ENCODE peak calls at places on chromosome 16, in nine cellular contexts. One of them, this sample, is unnamed.

GRCh38 chr16:616771-617586 is 13.8 kb upstream of the WFIKKN1 start:
- DNase-seq in CD4-positive, CD25-positive, alpha-beta regulatory T cell: no peak
- DNase-seq in COR-L47: no peak
- DNase-seq in CD8-positive, alpha-beta memory T cell: no peak
- DNase-seq in upper lobe of right lung: peak
- DNase-seq in EL: no peak
- DNase-seq in T47D: no peak
- DNase-seq in stimulated activated naive CD8-positive, alpha-beta T cell treated with anti-CD3 and anti-CD28 coated beads, Interleukin-15, Interleukin-2, amounts not matched to agents 100 U/mL and 50 U/mL, for 24 hours: no peak
- DNase-seq in NCI-H524: no peak
- DNase-seq in this sample: no peak

GRCh38 chr16:30923554-30924085 is at the start of gene FBXL19:
- DNase-seq in upper lobe of right lung: peak
- DNase-seq in CD4-positive, CD25-positive, alpha-beta regulatory T cell: no peak
- DNase-seq in EL: no peak
- DNase-seq in T47D: no peak
- DNase-seq in stimulated activated naive CD8-positive, alpha-beta T cell treated with anti-CD3 and anti-CD28 coated beads, Interleukin-15, Interleukin-2, amounts not matched to agents 100 U/mL and 50 U/mL, for 24 hours: no peak
- DNase-seq in NCI-H524: no peak
- DNase-seq in CD8-positive, alpha-beta memory T cell: no peak
- DNase-seq in COR-L47: no peak
- DNase-seq in this sample: no peak

GRCh38 chr16:85767569-85767968 is 16.7 kb upstream of the C16orf74 start:
- DNase-seq in stimulated activated naive CD8-positive, alpha-beta T cell treated with anti-CD3 and anti-CD28 coated beads, Interleukin-15, Interleukin-2, amounts not matched to agents 100 U/mL and 50 U/mL, for 24 hours: no peak
- DNase-seq in COR-L47: no peak
- DNase-seq in EL: peak
- DNase-seq in upper lobe of right lung: no peak
- DNase-seq in CD4-positive, CD25-positive, alpha-beta regulatory T cell: no peak
- DNase-seq in NCI-H524: no peak
- DNase-seq in T47D: no peak
- DNase-seq in CD8-positive, alpha-beta memory T cell: no peak
- DNase-seq in this sample: no peak

GRCh38 chr16:80656731-80657150 is 115.9 kb downstream of the DYNLRB2 start:
- DNase-seq in EL: no peak
- DNase-seq in T47D: no peak
- DNase-seq in NCI-H524: no peak
- DNase-seq in COR-L47: no peak
- DNase-seq in stimulated activated naive CD8-positive, alpha-beta T cell treated with anti-CD3 and anti-CD28 coated beads, Interleukin-15, Interleukin-2, amounts not matched to agents 100 U/mL and 50 U/mL, for 24 hours: no peak
- DNase-seq in upper lobe of right lung: no peak
- DNase-seq in CD4-positive, CD25-positive, alpha-beta regulatory T cell: peak
- DNase-seq in CD8-positive, alpha-beta memory T cell: no peak
- DNase-seq in this sample: no peak

GRCh38 chr16:84314814-84315213 is 20.1 kb downstream of the WFDC1 start:
- DNase-seq in NCI-H524: no peak
- DNase-seq in CD8-positive, alpha-beta memory T cell: no peak
- DNase-seq in EL: no peak
- DNase-seq in stimulated activated naive CD8-positive, alpha-beta T cell treated with anti-CD3 and anti-CD28 coated beads, Interleukin-15, Interleukin-2, amounts not matched to agents 100 U/mL and 50 U/mL, for 24 hours: no peak
- DNase-seq in CD4-positive, CD25-positive, alpha-beta regulatory T cell: no peak
- DNase-seq in T47D: no peak
- DNase-seq in COR-L47: no peak
- DNase-seq in upper lobe of right lung: peak
- DNase-seq in this sample: no peak

GRCh38 chr16:27317738-27318398 is 4.1 kb downstream of the IL4R start:
- DNase-seq in CD4-positive, CD25-positive, alpha-beta regulatory T cell: peak
- DNase-seq in COR-L47: no peak
- DNase-seq in NCI-H524: no peak
- DNase-seq in CD8-positive, alpha-beta memory T cell: peak
- DNase-seq in T47D: no peak
- DNase-seq in stimulated activated naive CD8-positive, alpha-beta T cell treated with anti-CD3 and anti-CD28 coated beads, Interleukin-15, Interleukin-2, amounts not matched to agents 100 U/mL and 50 U/mL, for 24 hours: no peak
- DNase-seq in upper lobe of right lung: no peak
- DNase-seq in EL: no peak
- DNase-seq in this sample: no peak

GRCh38 chr16:49540836-49541235 is 167.2 kb downstream of the C16orf78 start:
- DNase-seq in NCI-H524: no peak
- DNase-seq in T47D: no peak
- DNase-seq in EL: no peak
- DNase-seq in stimulated activated naive CD8-positive, alpha-beta T cell treated with anti-CD3 and anti-CD28 coated beads, Interleukin-15, Interleukin-2, amounts not matched to agents 100 U/mL and 50 U/mL, for 24 hours: no peak
- DNase-seq in CD4-positive, CD25-positive, alpha-beta regulatory T cell: no peak
- DNase-seq in CD8-positive, alpha-beta memory T cell: no peak
- DNase-seq in upper lobe of right lung: no peak
- DNase-seq in COR-L47: no peak
- DNase-seq in this sample: no peak

GRCh38 chr16:24045641-24046040 is 209.9 kb downstream of the PRKCB start:
- DNase-seq in COR-L47: peak
- DNase-seq in NCI-H524: peak
- DNase-seq in CD4-positive, CD25-positive, alpha-beta regulatory T cell: no peak
- DNase-seq in upper lobe of right lung: no peak
- DNase-seq in stimulated activated naive CD8-positive, alpha-beta T cell treated with anti-CD3 and anti-CD28 coated beads, Interleukin-15, Interleukin-2, amounts not matched to agents 100 U/mL and 50 U/mL, for 24 hours: no peak
- DNase-seq in EL: no peak
- DNase-seq in CD8-positive, alpha-beta memory T cell: no peak
- DNase-seq in T47D: peak
- DNase-seq in this sample: peak

GRCh38 chr16:62194828-62195227 is 158.6 kb upstream of the CDH8 start:
- DNase-seq in stimulated activated naive CD8-positive, alpha-beta T cell treated with anti-CD3 and anti-CD28 coated beads, Interleukin-15, Interleukin-2, amounts not matched to agents 100 U/mL and 50 U/mL, for 24 hours: no peak
- DNase-seq in CD4-positive, CD25-positive, alpha-beta regulatory T cell: no peak
- DNase-seq in NCI-H524: peak
- DNase-seq in T47D: no peak
- DNase-seq in CD8-positive, alpha-beta memory T cell: no peak
- DNase-seq in upper lobe of right lung: no peak
- DNase-seq in COR-L47: no peak
- DNase-seq in EL: no peak
- DNase-seq in this sample: no peak

GRCh38 chr16:80540516-80541305 is at the start of gene DYNLRB2:
- DNase-seq in upper lobe of right lung: peak
- DNase-seq in NCI-H524: peak
- DNase-seq in EL: peak
- DNase-seq in COR-L47: peak
- DNase-seq in CD4-positive, CD25-positive, alpha-beta regulatory T cell: peak
- DNase-seq in T47D: peak
- DNase-seq in CD8-positive, alpha-beta memory T cell: peak
- DNase-seq in stimulated activated naive CD8-positive, alpha-beta T cell treated with anti-CD3 and anti-CD28 coated beads, Interleukin-15, Interleukin-2, amounts not matched to agents 100 U/mL and 50 U/mL, for 24 hours: peak
- DNase-seq in this sample: peak

This sample was measured in NCI-H2227 treated with DMSO at 0.1 percent for 48 hours.